ENCODE peak calls at places on chromosomes 5 and 9, in nine cellular contexts. C is activated CD8-positive, alpha-beta memory T cell treated with anti-CD3 and anti-CD28 coated beads for 4 hours; O is neuronal stem cell; Y is caudate nucleus; P is hepatic stellate cell; D is AG10803; L is effector CD4-positive, alpha-beta T cell; M is effector memory CD4-positive, alpha-beta T cell; S is T-helper 2 cell treated with Interferon-gamma antibody and Interleukin-4, amounts not matched to agents 5 μg/mL and 100 μg/mL, for 36 hours. Z is an unnamed sample.

GRCh38 chr9:33375841-33376321 is 26.5 kb downstream of the AQP7 start:
- DNase-seq in C (no peak), O (no peak), Y (no peak), P (no peak), D (no peak), L (no peak), M (no peak), S (no peak), Z (peak; percentile 16)

GRCh38 chr5:1360861-1361260 is 16.0 kb upstream of the CLPTM1L start:
- DNase-seq in C (no peak), O (no peak), Y (no peak), P (no peak), D (no peak), L (no peak), M (no peak), S (no peak), Z (no peak)

GRCh38 chr5:140348104-140348503 is 1.7 kb upstream of the HBEGF start:
- DNase-seq in C (no peak), O (no peak), Y (no peak), P (no peak), D (no peak), L (no peak), M (no peak), S (no peak), Z (no peak)

GRCh38 chr9:114098021-114098659 is 952 bp downstream of the KIF12 start:
- DNase-seq in C (no peak), O (peak; percentile 42), Y (peak; percentile 31), P (no peak), D (no peak), L (no peak), M (no peak), S (no peak), Z (peak; percentile 84)

GRCh38 chr5:173473293-173473692 is 143.2 kb downstream of the BOD1 start:
- DNase-seq in C (no peak), O (no peak), Y (no peak), P (no peak), D (peak; percentile 26), L (no peak), M (no peak), S (no peak), Z (peak; percentile 94)

GRCh38 chr9:90680534-90680933 is 37.9 kb upstream of the DIRAS2 start:
- DNase-seq in C (no peak), O (no peak), Y (no peak), P (no peak), D (no peak), L (no peak), M (no peak), S (no peak), Z (no peak)

GRCh38 chr9:21607576-21607975 is 125.5 kb upstream of the IFNE start:
- DNase-seq in C (no peak), O (no peak), Y (no peak), P (no peak), D (peak; percentile 33), L (no peak), M (no peak), S (no peak), Z (no peak)

GRCh38 chr5:40041452-40041851 is 616.7 kb upstream of the DAB2 start:
- DNase-seq in C (no peak), O (no peak), Y (no peak), P (no peak), D (no peak), L (no peak), M (no peak), S (no peak), Z (no peak)

GRCh38 chr5:35067985-35068384 is 20.2 kb upstream of the AGXT2 start:
- DNase-seq in C (no peak), O (no peak), Y (no peak), P (no peak), D (no peak), L (no peak), M (no peak), S (no peak), Z (no peak)

GRCh38 chr9:76887003-76887821 is 18.7 kb downstream of the PRUNE2 start:
- DNase-seq in C (no peak), O (no peak), Y (no peak), P (no peak), D (peak; percentile 51), L (no peak), M (no peak), S (no peak), Z (no peak)

GRCh38 chr5:113090336-113091106 is 113.9 kb downstream of the DCP2 start:
- DNase-seq in C (no peak), O (no peak), Y (no peak), P (no peak), D (no peak), L (no peak), M (no peak), S (no peak), Z (peak; percentile 16)

GRCh38 chr9:114225534-114226288 is 70.4 kb downstream of the COL27A1 start:
- DNase-seq in C (no peak), O (no peak), Y (no peak), P (peak; percentile 68), D (peak; percentile 60), L (no peak), M (no peak), S (no peak), Z (no peak)

GRCh38 chr5:4042311-4042710 is 446.7 kb downstream of the IRX1 start:
- DNase-seq in C (no peak), O (no peak), Y (no peak), P (no peak), D (no peak), L (no peak), M (no peak), S (no peak), Z (no peak)